ENCODE peak calls at places on chromosomes 7 and 10, in five cellular contexts. P is HCT116, X is gastrocnemius medialis, T is PC-3, U is GM23248. Y is an unnamed sample.

GRCh38 chr10:33880291-33880690 is 545.8 kb upstream of the NRP1 start:
- DNase-seq in P (no peak), X (no peak), T (no peak), U (no peak), Y (no peak)

GRCh38 chr7:55081067-55081853 is 62.4 kb downstream of the EGFR start:
- DNase-seq in P (no peak), X (no peak), T (no peak), U (no peak), Y (no peak)

GRCh38 chr7:31890198-31890597 is 180.0 kb downstream of the PDE1C start:
- DNase-seq in P (no peak), X (peak; percentile 31), T (no peak), U (peak; percentile 45), Y (no peak)

GRCh38 chr7:27901028-27901760 is 161.2 kb downstream of the TAX1BP1 start:
- DNase-seq in P (no peak), X (no peak), T (peak; percentile 28), U (peak; percentile 84), Y (peak; percentile 79)

GRCh38 chr10:30489291-30489823 is 55.4 kb downstream of the MAP3K8 start:
- DNase-seq in P (no peak), X (no peak), T (no peak), U (no peak), Y (no peak)

GRCh38 chr7:34759477-34760125 is 101.6 kb downstream of the NPSR1 start:
- DNase-seq in P (peak; percentile 48), X (no peak), T (peak; percentile 65), U (peak; percentile 58), Y (no peak)

GRCh38 chr7:64602518-64602917 is 39.6 kb upstream of the ZNF680 start:
- DNase-seq in P (no peak), X (no peak), T (no peak), U (peak; percentile 23), Y (no peak)

GRCh38 chr7:157490465-157490912 is 153.7 kb downstream of the DNAJB6 start:
- DNase-seq in P (peak; percentile 62), X (no peak), T (peak; percentile 95), U (peak; percentile 12), Y (no peak)

GRCh38 chr10:24944512-24945255 is 7.7 kb downstream of the PRTFDC1 start:
- DNase-seq in P (peak; percentile 79), X (peak; percentile 48), T (peak; percentile 83), U (peak; percentile 70), Y (no peak)

GRCh38 chr10:15571570-15571969 is 148.2 kb downstream of the ITGA8 start:
- DNase-seq in P (no peak), X (no peak), T (no peak), U (peak; percentile 21), Y (no peak)

GRCh38 chr10:131888186-131888604 is 12.6 kb upstream of the PPP2R2D start:
- DNase-seq in P (peak; percentile 48), X (no peak), T (peak; percentile 88), U (peak; percentile 18), Y (no peak)

DNA sequence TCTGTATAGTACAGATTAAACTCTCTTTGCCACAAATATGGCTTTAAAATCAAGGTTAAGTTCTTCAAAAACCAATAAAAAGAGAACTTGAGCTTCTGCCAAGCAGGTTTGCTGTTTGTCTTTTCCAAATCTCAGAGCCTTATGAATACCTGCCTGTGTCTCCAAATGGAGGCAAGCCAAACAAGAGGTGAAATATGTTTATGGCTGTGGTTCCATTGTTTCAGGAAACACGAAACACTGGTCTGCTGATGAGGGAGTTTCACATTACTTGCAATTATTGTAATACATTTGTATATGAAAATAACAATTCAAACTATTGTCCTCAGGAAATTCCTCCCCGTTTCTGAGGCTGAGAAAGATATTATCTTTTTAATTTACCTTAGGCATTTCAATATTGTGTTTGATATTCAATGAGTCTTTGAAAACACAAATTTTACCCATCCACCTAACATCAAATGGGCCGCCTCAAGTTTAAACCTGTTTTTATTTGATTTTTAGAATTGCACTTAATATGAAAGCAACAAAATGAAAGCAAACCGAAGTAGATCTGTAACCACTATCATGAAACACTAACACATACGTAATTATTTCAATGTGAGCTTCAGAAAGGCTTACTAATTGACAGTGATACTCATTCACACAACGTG is 359.3 kb downstream of the HGF start:
- DNase-seq in P (no peak), X (no peak), T (peak; percentile 94), U (no peak), Y (no peak)
- H3K4me3 ChIP-seq in P (no peak overlapping the region), X (no peak overlapping the region), T (peak overlapping the region; percentile 24), U (no peak overlapping the region), Y (no peak overlapping the region)

DNA sequence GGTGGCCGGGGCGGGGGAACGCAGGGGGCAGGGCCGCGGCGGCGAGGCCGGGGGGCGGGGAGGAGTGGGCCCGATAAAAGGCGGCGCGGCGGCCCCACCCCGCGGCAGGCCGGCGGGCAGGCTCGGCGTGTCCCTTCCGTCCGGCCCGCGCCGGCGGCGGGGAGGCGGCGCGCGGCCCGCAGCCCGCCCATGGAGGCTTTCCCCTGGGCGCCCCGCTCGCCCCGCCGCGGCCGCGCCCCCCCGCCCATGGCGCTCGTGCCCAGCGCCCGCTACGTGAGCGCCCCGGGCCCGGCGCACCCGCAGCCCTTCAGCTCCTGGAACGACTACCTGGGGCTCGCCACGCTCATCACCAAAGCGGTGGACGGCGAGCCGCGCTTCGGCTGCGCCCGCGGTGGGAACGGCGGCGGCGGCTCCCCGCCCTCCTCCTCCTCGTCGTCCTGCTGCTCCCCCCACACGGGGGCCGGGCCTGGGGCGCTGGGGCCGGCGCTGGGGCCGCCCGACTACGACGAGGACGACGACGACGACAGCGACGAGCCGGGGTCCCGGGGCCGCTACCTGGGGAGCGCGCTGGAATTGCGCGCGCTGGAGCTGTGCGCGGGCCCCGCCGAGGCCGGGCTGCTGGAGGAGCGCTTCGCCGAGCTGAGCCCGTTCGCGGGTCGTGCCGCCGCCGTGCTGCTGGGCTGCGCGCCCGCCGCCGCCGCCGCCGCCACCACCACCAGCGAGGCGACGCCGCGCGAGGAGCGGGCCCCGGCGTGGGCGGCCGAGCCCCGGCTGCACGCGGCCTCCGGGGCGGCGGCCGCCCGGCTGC is at the start of gene NANOS1:
- DNase-seq in P (no peak), X (no peak), T (peak; percentile 17), U (peak; percentile 58), Y (peak; percentile 33)
- H3K4me1 ChIP-seq in P (peaks cover 48% of the 10 kb centered on the region), X (peaks cover 35% of the 10 kb centered on the region), T (peaks cover 30% of the 10 kb centered on the region), U (peaks cover 7% of the 10 kb centered on the region), Y (peaks cover 12% of the 10 kb centered on the region)

GRCh38 chr10:103123282-103124033 is 69.6 kb downstream of the NT5C2 start:
- DNase-seq in P (no peak), X (no peak), T (no peak), U (no peak), Y (no peak)

GRCh38 chr10:103124420-103125096 is 68.5 kb downstream of the NT5C2 start:
- DNase-seq in P (no peak), X (no peak), T (no peak), U (no peak), Y (no peak)

GRCh38 chr10:103117247-103117646 is 75.8 kb downstream of the NT5C2 start:
- DNase-seq in P (no peak), X (no peak), T (no peak), U (no peak), Y (no peak)

GRCh38 chr10:103120546-103120945 is 72.5 kb downstream of the NT5C2 start:
- DNase-seq in P (no peak), X (no peak), T (no peak), U (no peak), Y (no peak)

GRCh38 chr10:103120977-103121735 is 71.9 kb downstream of the NT5C2 start:
- DNase-seq in P (no peak), X (no peak), T (no peak), U (peak; percentile 47), Y (no peak)
- H3K27ac ChIP-seq in P (no peak overlapping the region), X (peak overlapping the region; percentile 92), T (no peak overlapping the region), U (peak overlapping the region; percentile 18), Y (no peak overlapping the region)

DNA sequence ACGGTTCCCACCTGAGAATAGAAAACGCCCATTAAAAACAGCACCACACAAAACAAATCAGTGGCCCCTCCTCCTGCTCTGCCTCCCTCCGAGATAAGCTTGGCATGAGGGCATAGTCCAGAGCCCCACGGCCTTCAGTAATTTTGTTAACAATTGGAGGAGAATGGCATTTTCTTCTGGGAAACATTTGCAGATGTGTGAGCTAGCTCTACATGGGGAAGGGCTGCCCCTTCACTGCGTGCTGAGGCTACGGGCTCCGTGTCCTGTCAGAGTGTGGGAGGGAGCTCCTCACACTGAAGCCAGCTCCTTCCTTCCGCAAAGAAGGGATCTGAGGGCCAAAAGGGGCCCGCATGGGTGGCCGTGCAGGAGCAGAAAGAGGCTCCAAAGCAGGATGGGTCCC is 15.2 kb downstream of the GRK5 start:
- DNase-seq in P (no peak), X (no peak), T (no peak), U (no peak), Y (no peak)
- H3K4me3 ChIP-seq in P (no peak overlapping the region), X (peak overlapping the region; percentile 7), T (no peak overlapping the region), U (no peak overlapping the region), Y (no peak overlapping the region)

GRCh38 chr7:159193543-159193942 is 48.9 kb upstream of the VIPR2 start:
- DNase-seq in P (no peak), X (no peak), T (no peak), U (no peak), Y (no peak)
- H3K4me1 ChIP-seq in P (no peaks in the 10 kb centered on the region), X (no peaks in the 10 kb centered on the region), T (no peaks in the 10 kb centered on the region), U (no peaks in the 10 kb centered on the region), Y (peaks cover 44% of the 10 kb centered on the region)

GRCh38 chr10:70913546-70914240 is 25.3 kb upstream of the PCBD1 start:
- DNase-seq in P (no peak), X (no peak), T (no peak), U (no peak), Y (no peak)
- H3K27ac ChIP-seq in P (no peak overlapping the region), X (no peak overlapping the region), T (no peak overlapping the region), U (no peak overlapping the region), Y (no peak overlapping the region)

GRCh38 chr7:144454-144826 is 47.9 kb upstream of the FAM20C start:
- DNase-seq in P (no peak), X (no peak), T (no peak), U (no peak), Y (no peak)
- H3K4me3 ChIP-seq in P (no peak overlapping the region), X (no peak overlapping the region), T (no peak overlapping the region), U (no peak overlapping the region), Y (no peak overlapping the region)

GRCh38 chr7:37081436-37081835 is 357.1 kb upstream of the AOAH start:
- DNase-seq in P (no peak), X (no peak), T (no peak), U (no peak), Y (no peak)

GRCh38 chr7:37079420-37079819 is 355.1 kb upstream of the AOAH start:
- DNase-seq in P (no peak), X (no peak), T (no peak), U (no peak), Y (no peak)

GRCh38 chr7:37083311-37084096 is 359.2 kb upstream of the AOAH start:
- DNase-seq in P (no peak), X (peak; percentile 55), T (no peak), U (peak; percentile 37), Y (no peak)

GRCh38 chr7:37085600-37085999 is 361.3 kb upstream of the AOAH start:
- DNase-seq in P (no peak), X (no peak), T (no peak), U (peak; percentile 3), Y (no peak)

DNA sequence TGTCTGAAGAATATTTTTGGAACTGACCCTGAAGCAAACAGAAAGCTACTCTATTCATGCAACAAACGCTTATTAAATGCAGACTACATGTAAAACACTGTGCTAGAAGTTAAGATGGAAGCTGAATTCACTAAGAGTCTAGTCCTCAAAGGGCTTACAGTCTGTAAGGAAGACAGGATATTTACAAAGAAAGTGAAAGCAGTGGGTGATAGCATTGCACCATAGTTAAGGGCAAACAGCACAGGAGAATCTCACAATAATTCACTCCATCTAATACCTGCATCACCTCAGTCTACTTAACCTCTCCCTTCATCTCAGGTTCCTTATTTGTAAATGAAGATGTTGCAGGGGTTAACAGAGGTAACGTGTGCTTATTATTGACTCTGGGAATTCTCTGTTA is 360.0 kb upstream of the AOAH start:
- DNase-seq in P (no peak), X (no peak), T (no peak), U (no peak), Y (peak; percentile 26)
- H3K4me1 ChIP-seq in P (peaks cover 7% of the 10 kb centered on the region), X (no peaks in the 10 kb centered on the region), T (no peaks in the 10 kb centered on the region), U (no peaks in the 10 kb centered on the region), Y (no peaks in the 10 kb centered on the region)

Y was measured in CD4-positive, CD25-positive, alpha-beta regulatory T cell.